ENCODE peak calls at places on chromosomes 2 and 18, in eight cellular contexts. S is smooth muscle cell of the brain vasculature, T is RPMI7951, G is naive B cell, P is ureter, Q is Ammon's horn, C is iPS-NIHi11, H is GM04503. J is an unnamed sample.

GRCh38 chr2:46340740-46341420 is 43.7 kb downstream of the EPAS1 start:
- DNase-seq in G (no peak), T (no peak), S (no peak), P (no peak), C (no peak), Q (no peak), H (no peak), J (no peak)

GRCh38 chr2:159072795-159073194 is 104.4 kb downstream of the TANC1 start:
- DNase-seq in H (no peak), Q (no peak), P (no peak), G (no peak), S (no peak), C (no peak), T (peak; percentile 74), J (no peak)

GRCh38 chr18:8029061-8029460 is 461.9 kb downstream of the PTPRM start:
- DNase-seq in G (no peak), Q (no peak), C (no peak), T (no peak), P (no peak), H (no peak), S (no peak), J (no peak)

GRCh38 chr2:222052934-222053367 is 245.8 kb downstream of the PAX3 start:
- DNase-seq in C (peak; percentile 62), G (no peak), S (no peak), T (peak; percentile 19), H (no peak), Q (no peak), P (no peak), J (no peak)

GRCh38 chr2:192000196-192000990 is 153.5 kb upstream of the CAVIN2 start:
- DNase-seq in H (no peak), Q (no peak), C (no peak), P (no peak), S (no peak), G (no peak), T (no peak), J (no peak)

GRCh38 chr2:48838029-48838428 is 82.5 kb upstream of the LHCGR start:
- DNase-seq in S (no peak), T (no peak), Q (no peak), G (no peak), H (no peak), C (no peak), P (no peak), J (no peak)

GRCh38 chr18:8802031-8802679 is 96.8 kb downstream of the MTCL1 start:
- DNase-seq in P (no peak), Q (no peak), S (no peak), C (no peak), H (no peak), G (no peak), T (no peak), J (no peak)

GRCh38 chr2:72757177-72757775 is 68.6 kb downstream of the EXOC6B start:
- DNase-seq in Q (no peak), H (no peak), S (no peak), T (peak; percentile 26), P (peak; percentile 49), C (no peak), G (no peak), J (peak; percentile 14)

GRCh38 chr2:101442667-101443061 is 32.2 kb downstream of the RFX8 start:
- DNase-seq in G (no peak), Q (no peak), H (no peak), C (peak; percentile 53), T (peak; percentile 81), P (no peak), S (no peak), J (no peak)

GRCh38 chr2:30708491-30709290 is 98.6 kb downstream of the CAPN13 start:
- DNase-seq in T (peak; percentile 22), S (no peak), C (peak; percentile 36), P (peak; percentile 44), G (no peak), Q (no peak), H (no peak), J (no peak)

GRCh38 chr2:2773692-2774091 is 442.6 kb upstream of the MYT1L start:
- DNase-seq in T (no peak), S (no peak), G (no peak), H (no peak), C (no peak), P (no peak), Q (no peak), J (no peak)

GRCh38 chr2:68753318-68753717 is 18.7 kb downstream of the ARHGAP25 start:
- DNase-seq in G (no peak), T (no peak), H (no peak), Q (no peak), C (no peak), P (no peak), S (no peak), J (no peak)

GRCh38 chr18:55189972-55190371 is 230.7 kb upstream of the CCDC68 start:
- DNase-seq in S (no peak), G (no peak), T (no peak), Q (no peak), H (no peak), C (peak; percentile 19), P (no peak), J (no peak)

GRCh38 chr2:166088634-166089033 is 39.2 kb downstream of the SCN1A start:
- DNase-seq in H (no peak), P (no peak), S (no peak), T (no peak), Q (no peak), G (no peak), C (no peak), J (no peak)

GRCh38 chr2:227703961-227704360 is 13.9 kb downstream of the SLC19A3 start:
- DNase-seq in Q (no peak), H (no peak), G (no peak), P (no peak), S (no peak), T (peak; percentile 61), C (no peak), J (no peak)

GRCh38 chr2:100882645-100883613 is 63.0 kb downstream of the NPAS2 start:
- DNase-seq in C (no peak), Q (no peak), P (no peak), T (peak; percentile 81), H (no peak), S (no peak), G (no peak), J (no peak)

GRCh38 chr18:8367217-8367988 is 241.8 kb upstream of the RAB12 start:
- DNase-seq in T (no peak), P (peak; percentile 52), G (peak; percentile 3), C (peak; percentile 83), S (no peak), H (no peak), Q (peak; percentile 42), J (no peak)

GRCh38 chr2:36173760-36174362 is 181.7 kb upstream of the CRIM1 start:
- DNase-seq in C (no peak), P (no peak), Q (peak; percentile 2), S (no peak), T (peak; percentile 63), G (no peak), H (no peak), J (no peak)

GRCh38 chr2:99336780-99337163 is 417 bp upstream of the EIF5B start:
- DNase-seq in H (no peak), S (no peak), G (no peak), P (no peak), C (no peak), T (no peak), Q (no peak), J (no peak)

GRCh38 chr2:174627216-174627615 is 29.6 kb upstream of the WIPF1 start:
- DNase-seq in P (no peak), H (no peak), C (no peak), G (no peak), T (no peak), S (no peak), Q (no peak), J (no peak)

GRCh38 chr18:21865043-21865442 is 124.5 kb downstream of the MIB1 start:
- DNase-seq in T (no peak), P (no peak), H (no peak), G (no peak), C (no peak), Q (no peak), S (no peak), J (no peak)

GRCh38 chr2:240245706-240246105 is 105.2 kb upstream of the OTOS start:
- DNase-seq in Q (no peak), H (no peak), S (no peak), C (no peak), G (no peak), P (peak; percentile 37), T (peak; percentile 16), J (no peak)

GRCh38 chr2:1642066-1642861 is 102.1 kb downstream of the PXDN start:
- DNase-seq in H (no peak), P (no peak), T (peak; percentile 84), C (no peak), S (no peak), Q (no peak), G (no peak), J (no peak)

GRCh38 chr2:12948963-12949353 is 232.2 kb downstream of the TRIB2 start:
- DNase-seq in Q (no peak), H (no peak), T (no peak), S (no peak), G (no peak), P (no peak), C (no peak), J (no peak)

GRCh38 chr2:241132549-241133435 is 16.5 kb downstream of the PASK start:
- DNase-seq in P (no peak), G (no peak), S (no peak), Q (no peak), H (no peak), C (no peak), T (no peak), J (no peak)

GRCh38 chr18:13514558-13514957 is 211.8 kb downstream of the FAM210A start:
- DNase-seq in Q (no peak), C (no peak), S (no peak), P (no peak), G (no peak), T (no peak), H (no peak), J (no peak)

GRCh38 chr2:175854149-175854548 is 147.9 kb downstream of the LNPK start:
- DNase-seq in S (no peak), G (no peak), P (no peak), H (no peak), Q (no peak), C (no peak), T (no peak), J (no peak)

GRCh38 chr2:67446504-67446911 is 49.4 kb downstream of the ETAA1 start:
- DNase-seq in C (no peak), H (no peak), S (no peak), Q (no peak), T (peak; percentile 38), G (no peak), P (no peak), J (no peak)

GRCh38 chr18:48728204-48728833 is 189.5 kb downstream of the CTIF start:
- DNase-seq in C (no peak), P (no peak), T (peak; percentile 100), G (no peak), H (peak; percentile 99), Q (no peak), S (peak; percentile 82), J (peak; percentile 97)

GRCh38 chr18:10225300-10225699 is 229.1 kb upstream of the APCDD1 start:
- DNase-seq in T (no peak), G (no peak), H (no peak), P (no peak), Q (no peak), S (no peak), C (no peak), J (no peak)

GRCh38 chr18:58208207-58208944 is 164.3 kb downstream of the NEDD4L start:
- DNase-seq in H (peak; percentile 52), Q (peak; percentile 43), C (no peak), S (no peak), P (no peak), G (no peak), T (no peak), J (no peak)

GRCh38 chr18:58526425-58527115 is 102.3 kb downstream of the ALPK2 start:
- DNase-seq in G (no peak), T (no peak), Q (no peak), P (no peak), C (no peak), S (no peak), H (no peak), J (no peak)

GRCh38 chr2:235066895-235067294 is 115.1 kb downstream of the SH3BP4 start:
- DNase-seq in T (no peak), Q (no peak), G (no peak), P (no peak), C (peak; percentile 41), S (no peak), H (no peak), J (no peak)

J was measured in AG09309.